ENCODE peak calls at places on chromosome 22, in five cellular contexts. F is heart right ventricle, Z is SK-N-SH, N is spleen, I is tibial artery. K is an unnamed sample.

GRCh38 chr22:45007247-45007945 is 2.4 kb downstream of the PHF21B start:
- DNase-seq in I (no peak), F (peak), N (no peak), Z (peak), K (no peak)

GRCh38 chr22:31262369-31263133 is 29.7 kb downstream of the PIK3IP1 start:
- DNase-seq in N (no peak), F (no peak), Z (no peak), I (peak), K (no peak)

GRCh38 chr22:18104566-18104965 is 6.0 kb upstream of the TUBA8 start:
- DNase-seq in N (peak), F (no peak), Z (no peak), I (no peak), K (peak)

GRCh38 chr22:30247561-30247960 is 1.0 kb upstream of the LIF start:
- DNase-seq in I (no peak), F (no peak), N (no peak), Z (no peak), K (no peak)

GRCh38 chr22:20117656-20118571 is 888 bp upstream of the TRMT2A start:
- DNase-seq in Z (no peak), F (peak), I (no peak), N (peak), K (peak)

GRCh38 chr22:33842421-33843094 is 77.7 kb downstream of the LARGE1 start:
- DNase-seq in I (no peak), F (no peak), Z (no peak), N (no peak), K (no peak)

GRCh38 chr22:26671317-26672059 is 14.1 kb downstream of the MIAT start:
- DNase-seq in N (peak), Z (no peak), I (peak), F (peak), K (no peak)

GRCh38 chr22:43183496-43184263 is 3.3 kb downstream of the TTLL12 start:
- DNase-seq in N (no peak), I (no peak), Z (no peak), F (no peak), K (peak)

GRCh38 chr22:39179401-39179827 is 26.9 kb upstream of the CBX7 start:
- DNase-seq in I (peak), Z (no peak), F (no peak), N (peak), K (no peak)

GRCh38 chr22:23183107-23183698 is 2.9 kb downstream of the BCR start:
- DNase-seq in Z (peak), I (peak), F (no peak), N (no peak), K (peak)

GRCh38 chr22:19645391-19645790 is 68.9 kb upstream of the SEPTIN5 start:
- DNase-seq in I (peak), F (no peak), N (no peak), Z (peak), K (no peak)

GRCh38 chr22:22164541-22165272 is 79.9 kb upstream of the VPREB1 start:
- DNase-seq in N (no peak), Z (no peak), I (no peak), F (no peak), K (no peak)

GRCh38 chr22:30290318-30290678 is 993 bp upstream of the CASTOR1 start:
- DNase-seq in Z (no peak), I (no peak), N (no peak), F (no peak), K (no peak)

GRCh38 chr22:44384563-44384940 is 71.8 kb upstream of the SHISAL1 start:
- DNase-seq in Z (no peak), I (no peak), F (peak), N (peak), K (no peak)

GRCh38 chr22:37281646-37282384 is 493 bp upstream of the CYTH4 start:
- DNase-seq in I (no peak), N (no peak), F (no peak), Z (no peak), K (no peak)

GRCh38 chr22:37284126-37284806 is 2.0 kb downstream of the CYTH4 start:
- DNase-seq in F (no peak), Z (no peak), I (no peak), N (peak), K (no peak)

GRCh38 chr22:37282385-37282677 is at the start of gene CYTH4:
- DNase-seq in Z (no peak), I (peak), N (peak), F (peak), K (no peak)

GRCh38 chr22:37284807-37285355 is 2.6 kb downstream of the CYTH4 start:
- DNase-seq in I (peak), N (peak), F (peak), Z (no peak), K (no peak)

GRCh38 chr22:37283393-37283937 is 1.2 kb downstream of the CYTH4 start:
- DNase-seq in Z (peak), I (no peak), N (peak), F (no peak), K (no peak)
- TF ChIP-seq CTCF in Z (peak), I (no peak), N (peak), F (no peak), K (peak)

GRCh38 chr22:32828561-32828960 is 27.1 kb downstream of the TIMP3 start:
- DNase-seq in Z (no peak), N (no peak), F (no peak), I (peak), K (no peak)

GRCh38 chr22:32830473-32830872 is 29.0 kb downstream of the TIMP3 start:
- DNase-seq in Z (no peak), N (peak), I (peak), F (peak), K (no peak)

GRCh38 chr22:32830957-32831356 is 29.5 kb downstream of the TIMP3 start:
- DNase-seq in I (peak), N (no peak), Z (no peak), F (no peak), K (no peak)

GRCh38 chr22:32828150-32828549 is 26.6 kb downstream of the TIMP3 start:
- DNase-seq in N (no peak), I (no peak), F (no peak), Z (no peak), K (no peak)

DNA sequence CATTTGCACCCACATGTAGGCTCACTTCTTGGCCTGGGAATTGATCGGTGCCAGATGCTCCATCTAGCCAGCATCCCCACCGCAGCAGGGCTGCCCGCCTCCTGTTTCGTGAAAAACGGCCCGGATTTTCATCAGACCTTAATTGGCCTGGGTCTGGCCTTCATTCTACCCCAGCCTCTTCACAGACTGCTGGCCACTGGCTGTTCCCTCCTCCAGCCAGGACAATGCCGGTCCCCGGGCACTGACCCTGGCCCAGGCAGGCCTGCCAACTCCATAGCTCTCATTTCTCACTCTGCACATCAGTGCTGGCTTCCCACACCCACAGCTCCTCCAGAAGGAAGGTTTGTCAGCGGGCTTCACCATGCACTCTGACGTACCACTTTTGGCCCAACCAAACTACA is 27.9 kb downstream of the TIMP3 start:
- DNase-seq in N (no peak), I (peak), F (no peak), Z (no peak), K (no peak)
- H3K4me3 ChIP-seq in N (no peak), I (no peak), F (no peak), Z (no peak), K (no peak)

GRCh38 chr22:50190182-50190951 is 4.7 kb downstream of the TRABD start:
- DNase-seq in Z (peak), I (peak), N (peak), F (peak), K (peak)
- TF ChIP-seq CTCF in Z (peak), I (no peak), N (peak), F (no peak), K (peak)

DNA sequence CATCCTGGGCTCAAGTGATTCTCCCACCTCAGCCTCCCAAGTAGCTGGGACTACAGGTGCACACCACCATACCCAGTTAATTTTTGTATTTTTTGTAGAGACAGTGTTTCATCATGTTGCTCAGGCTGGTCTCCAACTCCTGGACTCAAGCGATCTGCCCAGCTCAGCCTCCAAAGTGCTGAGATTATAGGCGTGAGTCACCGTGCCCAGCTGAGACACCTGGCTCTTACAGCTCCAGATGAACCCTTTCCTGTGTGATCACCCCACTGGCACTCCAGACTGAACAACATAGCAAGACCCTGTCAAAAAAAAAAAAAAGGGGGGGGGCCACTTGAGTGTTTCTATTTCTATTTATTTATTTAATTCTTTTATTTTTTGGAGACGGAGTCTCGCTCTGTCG is 1.0 kb upstream of the ADSL start:
- DNase-seq in F (no peak), Z (no peak), N (no peak), I (no peak), K (peak)
- H3K4me3 ChIP-seq in F (no peak), Z (peak), N (no peak), I (peak), K (peak)

GRCh38 chr22:24592144-24592845 is 578 bp downstream of the LRRC75B start:
- DNase-seq in N (no peak), F (peak), Z (no peak), I (no peak), K (no peak)
- TF ChIP-seq CTCF in N (no peak), F (no peak), Z (no peak), I (no peak), K (no peak)

GRCh38 chr22:49771266-49772065 is 56.2 kb downstream of the BRD1 start:
- DNase-seq in N (peak), F (no peak), Z (no peak), I (peak), K (no peak)

GRCh38 chr22:49769691-49770315 is 57.9 kb downstream of the BRD1 start:
- DNase-seq in Z (no peak), I (peak), F (no peak), N (peak), K (no peak)

GRCh38 chr22:49772692-49773091 is 55.0 kb downstream of the BRD1 start:
- DNase-seq in F (no peak), Z (no peak), N (no peak), I (no peak), K (no peak)

GRCh38 chr22:49768961-49769690 is 58.5 kb downstream of the BRD1 start:
- DNase-seq in N (peak), Z (peak), I (peak), F (no peak), K (peak)

GRCh38 chr22:49770454-49771265 is 57.0 kb downstream of the BRD1 start:
- DNase-seq in N (peak), Z (no peak), F (no peak), I (peak), K (no peak)
- H3K4me3 ChIP-seq in N (no peak), Z (no peak), F (no peak), I (no peak), K (no peak)